ENCODE peak calls at places on chromosomes 12 and 14, in nine cellular contexts. C is colonic mucosa, T is adipocyte, Y is PC-3, J is endodermal cell, D is neural progenitor cell, K is H9, P is GM23248, M is mammary epithelial cell. Q is an unnamed sample. For H3K9me3, the result is how much of the 10 kb centered on the place peaks cover.

GRCh38 chr12:54587315-54587821 is 1.1 kb downstream of the PPP1R1A start:
- DNase-seq in J (peak), D (no peak), M (no peak), T (no peak), K (no peak), P (peak), C (no peak), Y (no peak), Q (no peak)

GRCh38 chr12:56880416-56881035 is 53.7 kb downstream of the SDR9C7 start:
- DNase-seq in M (no peak), T (no peak), J (no peak), C (no peak), D (no peak), Y (no peak), P (peak), K (no peak), Q (no peak)

GRCh38 chr12:48185181-48185919 is 1.9 kb downstream of the CCDC184 start:
- DNase-seq in K (peak), J (peak), T (no peak), M (no peak), D (peak), C (no peak), Y (no peak), P (peak), Q (no peak)

GRCh38 chr14:89372156-89372555 is 44.9 kb downstream of the FOXN3 start:
- DNase-seq in D (no peak), C (no peak), J (no peak), Y (no peak), T (peak), P (peak), M (no peak), K (no peak), Q (no peak)

GRCh38 chr14:49982522-49982951 is 89.7 kb downstream of the ARF6 start:
- DNase-seq in Y (no peak), D (no peak), C (no peak), K (no peak), T (peak), J (no peak), P (peak), M (no peak), Q (no peak)

GRCh38 chr14:60532442-60532841 is 23.5 kb downstream of the SIX6 start:
- DNase-seq in P (no peak), T (no peak), K (no peak), D (no peak), C (no peak), J (no peak), Y (peak), M (peak), Q (no peak)

GRCh38 chr12:131239384-131240094 is 285.8 kb downstream of the ADGRD1 start:
- DNase-seq in J (no peak), Y (no peak), T (no peak), P (no peak), D (no peak), C (no peak), K (no peak), M (no peak), Q (no peak)

GRCh38 chr12:13101854-13102375 is 1.6 kb downstream of the GSG1 start:
- DNase-seq in D (no peak), T (peak), M (peak), Y (peak), K (no peak), J (no peak), P (peak), C (peak), Q (no peak)

GRCh38 chr12:114248527-114248926 is 157.4 kb downstream of the TBX5 start:
- DNase-seq in K (no peak), D (no peak), Y (peak), J (peak), C (no peak), T (no peak), P (peak), M (no peak), Q (no peak)

GRCh38 chr12:48815281-48816110 is 2.8 kb upstream of the CACNB3 start:
- DNase-seq in Y (peak), M (peak), K (peak), J (peak), D (peak), C (peak), T (peak), P (peak), Q (peak)

GRCh38 chr14:53183611-53184010 is 30.5 kb upstream of the DDHD1 start:
- DNase-seq in D (no peak), K (no peak), P (peak), T (peak), M (peak), Y (no peak), C (no peak), J (no peak), Q (no peak)

GRCh38 chr12:113471619-113472171 is at the start of gene LHX5:
- DNase-seq in T (no peak), K (peak), P (peak), J (peak), D (peak), Y (no peak), C (no peak), M (no peak), Q (no peak)

GRCh38 chr12:68159681-68160304 is at the start of gene IFNG:
- DNase-seq in K (no peak), C (no peak), P (no peak), M (no peak), J (no peak), D (no peak), Y (no peak), T (no peak), Q (no peak)

GRCh38 chr12:89703768-89704167 is 4.9 kb downstream of the ATP2B1 start:
- DNase-seq in Y (peak), K (no peak), M (peak), D (no peak), C (no peak), P (peak), T (no peak), J (no peak), Q (no peak)

GRCh38 chr12:89704457-89704856 is 4.2 kb downstream of the ATP2B1 start:
- DNase-seq in J (no peak), K (no peak), D (no peak), P (peak), T (no peak), M (no peak), C (no peak), Y (no peak), Q (no peak)

GRCh38 chr12:89700191-89700810 is 8.3 kb downstream of the ATP2B1 start:
- DNase-seq in J (no peak), M (no peak), Y (peak), K (no peak), P (no peak), T (no peak), C (no peak), D (no peak), Q (no peak)

GRCh38 chr12:89701606-89702206 is 6.9 kb downstream of the ATP2B1 start:
- DNase-seq in M (no peak), D (no peak), T (no peak), J (no peak), C (no peak), K (no peak), P (no peak), Y (no peak), Q (no peak)

GRCh38 chr12:89702503-89702902 is 6.1 kb downstream of the ATP2B1 start:
- DNase-seq in T (no peak), D (no peak), K (no peak), M (no peak), C (no peak), Y (peak), P (no peak), J (no peak), Q (no peak)
- H3K9ac ChIP-seq in T (no peak), D (no peak), K (no peak), M (no peak), C (no peak), Y (no peak), P (no peak), J (no peak), Q (no peak)

GRCh38 chr14:105665951-105666277 is 139.5 kb downstream of the TMEM121 start:
- DNase-seq in K (no peak), T (no peak), C (no peak), M (no peak), J (no peak), D (no peak), Y (no peak), P (no peak), Q (no peak)
- H3K9me3 ChIP-seq in K (half or more), T (under half), C (under half), M (under half), J (under half), D (under half), Y (under half), P (under half), Q (under half)

GRCh38 chr12:123271182-123271491 is 519 bp downstream of the CDK2AP1 start:
- DNase-seq in M (peak), P (peak), K (no peak), T (peak), J (peak), Y (peak), D (peak), C (peak), Q (no peak)
- H3K9ac ChIP-seq in M (peak), P (peak), K (no peak), T (peak), J (no peak), Y (no peak), D (no peak), C (no peak), Q (peak)

GRCh38 chr12:124277394-124278222 is 17.3 kb upstream of the RFLNA start:
- DNase-seq in D (no peak), C (peak), Y (no peak), P (no peak), M (no peak), T (no peak), J (no peak), K (no peak), Q (no peak)
- H3K9me3 ChIP-seq in D (under half), C (under half), Y (under half), P (under half), M (under half), T (under half), J (under half), K (under half), Q (under half)

GRCh38 chr12:6297170-6297569 is 13.3 kb upstream of the PLEKHG6 start:
- DNase-seq in J (no peak), P (no peak), C (no peak), M (no peak), Y (no peak), T (no peak), K (no peak), D (no peak), Q (no peak)

GRCh38 chr12:6294533-6295186 is 15.8 kb upstream of the PLEKHG6 start:
- DNase-seq in D (no peak), J (peak), M (no peak), Y (no peak), K (no peak), T (no peak), P (peak), C (peak), Q (no peak)

GRCh38 chr12:6295187-6295811 is 15.2 kb upstream of the PLEKHG6 start:
- DNase-seq in J (no peak), K (no peak), Y (peak), T (peak), D (no peak), M (peak), P (peak), C (peak), Q (peak)

GRCh38 chr12:6292606-6293005 is 17.9 kb upstream of the PLEKHG6 start:
- DNase-seq in K (no peak), C (no peak), P (peak), D (no peak), T (peak), Y (peak), J (no peak), M (peak), Q (no peak)

DNA sequence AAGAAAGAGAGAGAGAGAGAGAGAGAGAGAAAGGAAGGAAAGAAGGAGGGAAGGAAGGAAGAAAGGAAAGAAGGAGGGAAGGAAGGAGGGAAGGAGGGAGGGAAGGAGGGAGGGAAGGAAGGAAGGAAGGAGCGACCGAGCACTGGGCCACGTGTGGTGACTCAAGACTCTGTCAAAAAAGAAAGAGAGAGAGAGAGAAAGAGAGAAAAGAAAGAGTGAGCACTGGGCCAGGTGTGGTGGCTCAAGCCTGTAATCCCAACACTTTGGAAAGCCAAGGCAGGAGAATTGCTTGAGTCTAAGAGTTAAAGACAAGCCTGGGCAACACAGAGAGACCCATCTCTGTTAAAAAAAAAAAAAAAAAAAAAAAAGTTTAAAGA is 16.3 kb upstream of the PLEKHG6 start:
- DNase-seq in Y (no peak), J (no peak), T (no peak), K (no peak), P (no peak), D (no peak), M (no peak), C (no peak), Q (no peak)
- H3K9ac ChIP-seq in Y (peak), J (no peak), T (no peak), K (no peak), P (no peak), D (no peak), M (peak), C (peak), Q (no peak)